ENCODE peak calls at places on chromosomes 7 and 10, in five cellular contexts. One of them, this sample, is unnamed.

GRCh38 chr10:31138026-31138553 is 106.4 kb upstream of the ZNF438 start:
- DNase-seq in ecto neural progenitor cell: no peak
- DNase-seq in iPS-NIHi11: no peak
- DNase-seq in activated CD8-positive, alpha-beta memory T cell treated with anti-CD3 and anti-CD28 coated beads, Interleukin-2, amount 50 U/mL, for 48 hours: no peak
- DNase-seq in brain pericyte: no peak
- DNase-seq in this sample: peak; percentile 40

GRCh38 chr7:82789883-82790609 is 346.5 kb upstream of the CACNA2D1 start:
- DNase-seq in ecto neural progenitor cell: no peak
- DNase-seq in activated CD8-positive, alpha-beta memory T cell treated with anti-CD3 and anti-CD28 coated beads, Interleukin-2, amount 50 U/mL, for 48 hours: no peak
- DNase-seq in brain pericyte: no peak
- DNase-seq in iPS-NIHi11: no peak
- DNase-seq in this sample: no peak

GRCh38 chr10:86651021-86651471 is 3.3 kb upstream of the OPN4 start:
- DNase-seq in iPS-NIHi11: peak; percentile 9
- DNase-seq in brain pericyte: no peak
- DNase-seq in activated CD8-positive, alpha-beta memory T cell treated with anti-CD3 and anti-CD28 coated beads, Interleukin-2, amount 50 U/mL, for 48 hours: no peak
- DNase-seq in ecto neural progenitor cell: peak; percentile 38
- DNase-seq in this sample: no peak

GRCh38 chr7:94056796-94057207 is 52.6 kb upstream of the BET1 start:
- DNase-seq in activated CD8-positive, alpha-beta memory T cell treated with anti-CD3 and anti-CD28 coated beads, Interleukin-2, amount 50 U/mL, for 48 hours: no peak
- DNase-seq in ecto neural progenitor cell: no peak
- DNase-seq in iPS-NIHi11: peak; percentile 22
- DNase-seq in brain pericyte: no peak
- DNase-seq in this sample: no peak

GRCh38 chr10:71580926-71581325 is 138.7 kb downstream of the C10orf105 start:
- DNase-seq in iPS-NIHi11: no peak
- DNase-seq in ecto neural progenitor cell: no peak
- DNase-seq in brain pericyte: no peak
- DNase-seq in activated CD8-positive, alpha-beta memory T cell treated with anti-CD3 and anti-CD28 coated beads, Interleukin-2, amount 50 U/mL, for 48 hours: no peak
- DNase-seq in this sample: no peak

GRCh38 chr10:11245095-11245479 is 227.4 kb downstream of the CELF2 start:
- DNase-seq in brain pericyte: no peak
- DNase-seq in ecto neural progenitor cell: no peak
- DNase-seq in activated CD8-positive, alpha-beta memory T cell treated with anti-CD3 and anti-CD28 coated beads, Interleukin-2, amount 50 U/mL, for 48 hours: no peak
- DNase-seq in iPS-NIHi11: no peak
- DNase-seq in this sample: no peak

GRCh38 chr10:29862926-29863614 is 196.3 kb downstream of the JCAD start:
- DNase-seq in ecto neural progenitor cell: no peak
- DNase-seq in iPS-NIHi11: no peak
- DNase-seq in brain pericyte: no peak
- DNase-seq in activated CD8-positive, alpha-beta memory T cell treated with anti-CD3 and anti-CD28 coated beads, Interleukin-2, amount 50 U/mL, for 48 hours: no peak
- DNase-seq in this sample: no peak

GRCh38 chr10:132832186-132832983 is 46.4 kb upstream of the NKX6-2 start:
- DNase-seq in iPS-NIHi11: no peak
- DNase-seq in brain pericyte: no peak
- DNase-seq in activated CD8-positive, alpha-beta memory T cell treated with anti-CD3 and anti-CD28 coated beads, Interleukin-2, amount 50 U/mL, for 48 hours: peak; percentile 10
- DNase-seq in ecto neural progenitor cell: no peak
- DNase-seq in this sample: no peak

GRCh38 chr7:55253188-55253587 is 111.9 kb upstream of the LANCL2 start:
- DNase-seq in activated CD8-positive, alpha-beta memory T cell treated with anti-CD3 and anti-CD28 coated beads, Interleukin-2, amount 50 U/mL, for 48 hours: no peak
- DNase-seq in iPS-NIHi11: no peak
- DNase-seq in ecto neural progenitor cell: no peak
- DNase-seq in brain pericyte: no peak
- DNase-seq in this sample: peak; percentile 67

GRCh38 chr7:14739496-14740185 is 162.9 kb downstream of the DGKB start:
- DNase-seq in activated CD8-positive, alpha-beta memory T cell treated with anti-CD3 and anti-CD28 coated beads, Interleukin-2, amount 50 U/mL, for 48 hours: no peak
- DNase-seq in brain pericyte: no peak
- DNase-seq in ecto neural progenitor cell: no peak
- DNase-seq in iPS-NIHi11: no peak
- DNase-seq in this sample: no peak

GRCh38 chr10:13728898-13729535 is 142.3 kb downstream of the PRPF18 start:
- DNase-seq in iPS-NIHi11: no peak
- DNase-seq in ecto neural progenitor cell: no peak
- DNase-seq in brain pericyte: no peak
- DNase-seq in activated CD8-positive, alpha-beta memory T cell treated with anti-CD3 and anti-CD28 coated beads, Interleukin-2, amount 50 U/mL, for 48 hours: no peak
- DNase-seq in this sample: no peak

GRCh38 chr7:108201766-108202165 is 71.6 kb upstream of the LAMB4 start:
- DNase-seq in ecto neural progenitor cell: no peak
- DNase-seq in brain pericyte: no peak
- DNase-seq in activated CD8-positive, alpha-beta memory T cell treated with anti-CD3 and anti-CD28 coated beads, Interleukin-2, amount 50 U/mL, for 48 hours: no peak
- DNase-seq in iPS-NIHi11: no peak
- DNase-seq in this sample: no peak

GRCh38 chr10:24344695-24345473 is 135.9 kb downstream of the KIAA1217 start:
- DNase-seq in brain pericyte: no peak
- DNase-seq in ecto neural progenitor cell: no peak
- DNase-seq in iPS-NIHi11: no peak
- DNase-seq in activated CD8-positive, alpha-beta memory T cell treated with anti-CD3 and anti-CD28 coated beads, Interleukin-2, amount 50 U/mL, for 48 hours: no peak
- DNase-seq in this sample: no peak

GRCh38 chr7:142859829-142860228 is 5.0 kb downstream of the EPHB6 start:
- DNase-seq in ecto neural progenitor cell: no peak
- DNase-seq in activated CD8-positive, alpha-beta memory T cell treated with anti-CD3 and anti-CD28 coated beads, Interleukin-2, amount 50 U/mL, for 48 hours: no peak
- DNase-seq in brain pericyte: no peak
- DNase-seq in iPS-NIHi11: no peak
- DNase-seq in this sample: no peak

GRCh38 chr10:11108356-11108755 is 90.7 kb downstream of the CELF2 start:
- DNase-seq in activated CD8-positive, alpha-beta memory T cell treated with anti-CD3 and anti-CD28 coated beads, Interleukin-2, amount 50 U/mL, for 48 hours: no peak
- DNase-seq in iPS-NIHi11: no peak
- DNase-seq in brain pericyte: no peak
- DNase-seq in ecto neural progenitor cell: no peak
- DNase-seq in this sample: no peak

GRCh38 chr10:101050206-101051069 is 11.4 kb upstream of the KAZALD1 start:
- DNase-seq in brain pericyte: no peak
- DNase-seq in iPS-NIHi11: peak; percentile 90
- DNase-seq in ecto neural progenitor cell: peak; percentile 92
- DNase-seq in activated CD8-positive, alpha-beta memory T cell treated with anti-CD3 and anti-CD28 coated beads, Interleukin-2, amount 50 U/mL, for 48 hours: peak; percentile 95
- DNase-seq in this sample: no peak

GRCh38 chr7:135879238-135879637 is 97.9 kb downstream of the MTPN start:
- DNase-seq in activated CD8-positive, alpha-beta memory T cell treated with anti-CD3 and anti-CD28 coated beads, Interleukin-2, amount 50 U/mL, for 48 hours: no peak
- DNase-seq in ecto neural progenitor cell: no peak
- DNase-seq in brain pericyte: no peak
- DNase-seq in iPS-NIHi11: no peak
- DNase-seq in this sample: no peak

GRCh38 chr10:51881213-51881612 is 181.8 kb upstream of the CSTF2T start:
- DNase-seq in brain pericyte: no peak
- DNase-seq in iPS-NIHi11: no peak
- DNase-seq in ecto neural progenitor cell: no peak
- DNase-seq in activated CD8-positive, alpha-beta memory T cell treated with anti-CD3 and anti-CD28 coated beads, Interleukin-2, amount 50 U/mL, for 48 hours: no peak
- DNase-seq in this sample: no peak

GRCh38 chr7:55189447-55189760 is 170.6 kb downstream of the EGFR start:
- DNase-seq in iPS-NIHi11: no peak
- DNase-seq in brain pericyte: no peak
- DNase-seq in activated CD8-positive, alpha-beta memory T cell treated with anti-CD3 and anti-CD28 coated beads, Interleukin-2, amount 50 U/mL, for 48 hours: no peak
- DNase-seq in ecto neural progenitor cell: peak; percentile 16
- DNase-seq in this sample: no peak

GRCh38 chr7:33155811-33156210 is 26.4 kb downstream of the BBS9 start:
- DNase-seq in iPS-NIHi11: no peak
- DNase-seq in activated CD8-positive, alpha-beta memory T cell treated with anti-CD3 and anti-CD28 coated beads, Interleukin-2, amount 50 U/mL, for 48 hours: no peak
- DNase-seq in brain pericyte: no peak
- DNase-seq in ecto neural progenitor cell: no peak
- DNase-seq in this sample: no peak

GRCh38 chr10:98470850-98471249 is 24.1 kb upstream of the HPS1 start:
- DNase-seq in activated CD8-positive, alpha-beta memory T cell treated with anti-CD3 and anti-CD28 coated beads, Interleukin-2, amount 50 U/mL, for 48 hours: no peak
- DNase-seq in brain pericyte: no peak
- DNase-seq in iPS-NIHi11: no peak
- DNase-seq in ecto neural progenitor cell: no peak
- DNase-seq in this sample: no peak

GRCh38 chr7:110001254-110001938 is 1089.5 kb upstream of the LRRN3 start:
- DNase-seq in iPS-NIHi11: no peak
- DNase-seq in brain pericyte: no peak
- DNase-seq in ecto neural progenitor cell: no peak
- DNase-seq in activated CD8-positive, alpha-beta memory T cell treated with anti-CD3 and anti-CD28 coated beads, Interleukin-2, amount 50 U/mL, for 48 hours: no peak
- DNase-seq in this sample: no peak

GRCh38 chr7:147376152-147376551 is 1214.4 kb upstream of the C7orf33 start:
- DNase-seq in activated CD8-positive, alpha-beta memory T cell treated with anti-CD3 and anti-CD28 coated beads, Interleukin-2, amount 50 U/mL, for 48 hours: no peak
- DNase-seq in iPS-NIHi11: no peak
- DNase-seq in ecto neural progenitor cell: no peak
- DNase-seq in brain pericyte: no peak
- DNase-seq in this sample: no peak

GRCh38 chr10:110870823-110871235 is 899 bp upstream of the PDCD4 start:
- DNase-seq in ecto neural progenitor cell: no peak
- DNase-seq in brain pericyte: no peak
- DNase-seq in iPS-NIHi11: no peak
- DNase-seq in activated CD8-positive, alpha-beta memory T cell treated with anti-CD3 and anti-CD28 coated beads, Interleukin-2, amount 50 U/mL, for 48 hours: no peak
- DNase-seq in this sample: no peak

GRCh38 chr7:13949450-13949849 is 40.0 kb downstream of the ETV1 start:
- DNase-seq in ecto neural progenitor cell: no peak
- DNase-seq in brain pericyte: no peak
- DNase-seq in activated CD8-positive, alpha-beta memory T cell treated with anti-CD3 and anti-CD28 coated beads, Interleukin-2, amount 50 U/mL, for 48 hours: no peak
- DNase-seq in iPS-NIHi11: no peak
- DNase-seq in this sample: no peak

GRCh38 chr10:48199580-48200377 is 74.7 kb downstream of the FRMPD2 start:
- DNase-seq in iPS-NIHi11: no peak
- DNase-seq in activated CD8-positive, alpha-beta memory T cell treated with anti-CD3 and anti-CD28 coated beads, Interleukin-2, amount 50 U/mL, for 48 hours: no peak
- DNase-seq in ecto neural progenitor cell: no peak
- DNase-seq in brain pericyte: peak; percentile 8
- DNase-seq in this sample: no peak

GRCh38 chr10:129854796-129855705 is 109.0 kb downstream of the EBF3 start:
- DNase-seq in activated CD8-positive, alpha-beta memory T cell treated with anti-CD3 and anti-CD28 coated beads, Interleukin-2, amount 50 U/mL, for 48 hours: no peak
- DNase-seq in iPS-NIHi11: no peak
- DNase-seq in brain pericyte: no peak
- DNase-seq in ecto neural progenitor cell: no peak
- DNase-seq in this sample: no peak

GRCh38 chr10:76695069-76695468 is 942.5 kb downstream of the KCNMA1 start:
- DNase-seq in iPS-NIHi11: no peak
- DNase-seq in brain pericyte: no peak
- DNase-seq in activated CD8-positive, alpha-beta memory T cell treated with anti-CD3 and anti-CD28 coated beads, Interleukin-2, amount 50 U/mL, for 48 hours: no peak
- DNase-seq in ecto neural progenitor cell: no peak
- DNase-seq in this sample: no peak

GRCh38 chr7:76314042-76314721 is 11.7 kb downstream of the HSPB1 start:
- DNase-seq in ecto neural progenitor cell: peak; percentile 97
- DNase-seq in activated CD8-positive, alpha-beta memory T cell treated with anti-CD3 and anti-CD28 coated beads, Interleukin-2, amount 50 U/mL, for 48 hours: peak; percentile 99
- DNase-seq in brain pericyte: peak; percentile 83
- DNase-seq in iPS-NIHi11: peak; percentile 89
- DNase-seq in this sample: no peak

GRCh38 chr7:82506702-82507101 is 63.1 kb upstream of the CACNA2D1 start:
- DNase-seq in activated CD8-positive, alpha-beta memory T cell treated with anti-CD3 and anti-CD28 coated beads, Interleukin-2, amount 50 U/mL, for 48 hours: no peak
- DNase-seq in iPS-NIHi11: no peak
- DNase-seq in ecto neural progenitor cell: no peak
- DNase-seq in brain pericyte: no peak
- DNase-seq in this sample: no peak

GRCh38 chr10:102859911-102860310 is 5.9 kb downstream of the BORCS7 start:
- DNase-seq in activated CD8-positive, alpha-beta memory T cell treated with anti-CD3 and anti-CD28 coated beads, Interleukin-2, amount 50 U/mL, for 48 hours: no peak
- DNase-seq in brain pericyte: no peak
- DNase-seq in iPS-NIHi11: no peak
- DNase-seq in ecto neural progenitor cell: no peak
- DNase-seq in this sample: no peak

GRCh38 chr10:60281331-60281730 is 108.3 kb downstream of the ANK3 start:
- DNase-seq in ecto neural progenitor cell: no peak
- DNase-seq in activated CD8-positive, alpha-beta memory T cell treated with anti-CD3 and anti-CD28 coated beads, Interleukin-2, amount 50 U/mL, for 48 hours: no peak
- DNase-seq in iPS-NIHi11: no peak
- DNase-seq in brain pericyte: no peak
- DNase-seq in this sample: no peak